ENCODE peak calls at places on chromosomes 5 and 9, in six cellular contexts. K is dermis microvascular lymphatic vessel endothelial cell; Z is adipocyte; N is RKO; T is naive thymus-derived CD8-positive, alpha-beta T cell; S is nucleus accumbens. A is an unnamed sample.

GRCh38 chr5:172785429-172786088 is 14.6 kb upstream of the DUSP1 start:
- DNase-seq in K (no peak), Z (no peak), N (no peak), T (no peak), S (no peak), A (no peak)

GRCh38 chr9:117768740-117769400 is 64.7 kb downstream of the TLR4 start:
- DNase-seq in K (no peak), Z (peak), N (no peak), T (no peak), S (no peak), A (no peak)

GRCh38 chr9:13014484-13014883 is 239.7 kb downstream of the LURAP1L start:
- DNase-seq in K (no peak), Z (peak), N (no peak), T (no peak), S (no peak), A (no peak)

GRCh38 chr9:15724006-15724405 is 171.2 kb downstream of the CCDC171 start:
- DNase-seq in K (no peak), Z (peak), N (no peak), T (no peak), S (no peak), A (no peak)

GRCh38 chr9:130433168-130433946 is 11.4 kb upstream of the ASS1 start:
- DNase-seq in K (peak), Z (peak), N (no peak), T (no peak), S (no peak), A (no peak)

GRCh38 chr9:69645488-69645887 is 26.7 kb downstream of the APBA1 start:
- DNase-seq in K (no peak), Z (no peak), N (no peak), T (no peak), S (no peak), A (no peak)

GRCh38 chr5:123868267-123868666 is 356.3 kb downstream of the CSNK1G3 start:
- DNase-seq in K (no peak), Z (no peak), N (no peak), T (no peak), S (no peak), A (no peak)

GRCh38 chr5:143041972-143042770 is 272.0 kb downstream of the ARHGAP26 start:
- DNase-seq in K (peak), Z (no peak), N (no peak), T (no peak), S (no peak), A (no peak)

GRCh38 chr9:116928884-116929283 is 241.8 kb downstream of the TRIM32 start:
- DNase-seq in K (no peak), Z (no peak), N (no peak), T (no peak), S (no peak), A (no peak)

A was measured in pulmonary artery endothelial cell.